ENCODE peak calls at places on chromosome 5, in six cellular contexts. One of them, this sample, is unnamed.

GRCh38 chr5:135393691-135394090 is 5.3 kb downstream of the MACROH2A1 start:
- DNase-seq in upper lobe of left lung: no peak
- DNase-seq in lung: no peak
- DNase-seq in left lung: no peak
- DNase-seq in breast epithelium: no peak
- DNase-seq in AG04450: peak; percentile 38
- DNase-seq in this sample: no peak

GRCh38 chr5:12292610-12293204 is 388.5 kb upstream of the CTNND2 start:
- DNase-seq in left lung: no peak
- DNase-seq in AG04450: no peak
- DNase-seq in upper lobe of left lung: no peak
- DNase-seq in lung: no peak
- DNase-seq in breast epithelium: no peak
- DNase-seq in this sample: peak; percentile 8

GRCh38 chr5:19547640-19548039 is 440.4 kb downstream of the CDH18 start:
- DNase-seq in AG04450: no peak
- DNase-seq in left lung: no peak
- DNase-seq in lung: no peak
- DNase-seq in upper lobe of left lung: no peak
- DNase-seq in breast epithelium: no peak
- DNase-seq in this sample: no peak

GRCh38 chr5:122053181-122054109 is 24.6 kb downstream of the LOX start:
- DNase-seq in lung: peak; percentile 52
- DNase-seq in AG04450: no peak
- DNase-seq in left lung: peak; percentile 70
- DNase-seq in upper lobe of left lung: peak; percentile 19
- DNase-seq in breast epithelium: no peak
- DNase-seq in this sample: no peak

GRCh38 chr5:154482528-154483449 is 4.8 kb upstream of the HAND1 start:
- DNase-seq in AG04450: no peak
- DNase-seq in upper lobe of left lung: peak; percentile 33
- DNase-seq in left lung: no peak
- DNase-seq in lung: no peak
- DNase-seq in breast epithelium: no peak
- DNase-seq in this sample: no peak

GRCh38 chr5:175718401-175719108 is 60.7 kb downstream of the HRH2 start:
- DNase-seq in upper lobe of left lung: peak; percentile 45
- DNase-seq in AG04450: no peak
- DNase-seq in breast epithelium: no peak
- DNase-seq in left lung: peak; percentile 90
- DNase-seq in lung: no peak
- DNase-seq in this sample: no peak

GRCh38 chr5:96721351-96721970 is 59.3 kb downstream of the CAST start:
- DNase-seq in AG04450: no peak
- DNase-seq in breast epithelium: peak; percentile 34
- DNase-seq in left lung: no peak
- DNase-seq in upper lobe of left lung: no peak
- DNase-seq in lung: peak; percentile 65
- DNase-seq in this sample: no peak

GRCh38 chr5:82952326-82952725 is 124.9 kb downstream of the TMEM167A start:
- DNase-seq in AG04450: no peak
- DNase-seq in breast epithelium: no peak
- DNase-seq in lung: no peak
- DNase-seq in upper lobe of left lung: no peak
- DNase-seq in left lung: no peak
- DNase-seq in this sample: no peak

GRCh38 chr5:78647838-78648358 is 674 bp downstream of the LHFPL2 start:
- DNase-seq in lung: peak; percentile 49
- DNase-seq in left lung: peak; percentile 89
- DNase-seq in upper lobe of left lung: no peak
- DNase-seq in breast epithelium: peak; percentile 27
- DNase-seq in AG04450: no peak
- DNase-seq in this sample: no peak
- TF ChIP-seq CTCF in lung: no peak
- TF ChIP-seq CTCF in left lung: no peak
- TF ChIP-seq CTCF in upper lobe of left lung: no peak
- TF ChIP-seq CTCF in breast epithelium: no peak
- TF ChIP-seq CTCF in AG04450: peak; percentile 10
- TF ChIP-seq CTCF in this sample: no peak

GRCh38 chr5:177294632-177295031 is 8.9 kb downstream of the RAB24 start:
- DNase-seq in lung: no peak
- DNase-seq in upper lobe of left lung: no peak
- DNase-seq in breast epithelium: no peak
- DNase-seq in left lung: no peak
- DNase-seq in AG04450: no peak
- DNase-seq in this sample: no peak

GRCh38 chr5:177295929-177296328 is 7.6 kb downstream of the RAB24 start:
- DNase-seq in left lung: peak; percentile 81
- DNase-seq in AG04450: no peak
- DNase-seq in upper lobe of left lung: no peak
- DNase-seq in lung: no peak
- DNase-seq in breast epithelium: no peak
- DNase-seq in this sample: peak; percentile 83

GRCh38 chr5:177297922-177298321 is 5.6 kb downstream of the RAB24 start:
- DNase-seq in breast epithelium: no peak
- DNase-seq in left lung: no peak
- DNase-seq in upper lobe of left lung: no peak
- DNase-seq in AG04450: no peak
- DNase-seq in lung: no peak
- DNase-seq in this sample: no peak

GRCh38 chr5:177293819-177294581 is 9.5 kb downstream of the RAB24 start:
- DNase-seq in left lung: no peak
- DNase-seq in lung: no peak
- DNase-seq in AG04450: no peak
- DNase-seq in upper lobe of left lung: no peak
- DNase-seq in breast epithelium: no peak
- DNase-seq in this sample: no peak

GRCh38 chr5:177296581-177296980 is 6.9 kb downstream of the RAB24 start:
- DNase-seq in lung: no peak
- DNase-seq in AG04450: no peak
- DNase-seq in left lung: peak; percentile 29
- DNase-seq in breast epithelium: no peak
- DNase-seq in upper lobe of left lung: no peak
- DNase-seq in this sample: no peak
- H3K27ac ChIP-seq in lung: peak overlapping the region; percentile 54
- H3K27ac ChIP-seq in AG04450: no peak overlapping the region
- H3K27ac ChIP-seq in left lung: peak overlapping the region; percentile 29
- H3K27ac ChIP-seq in breast epithelium: peak overlapping the region; percentile 71
- H3K27ac ChIP-seq in upper lobe of left lung: peak overlapping the region; percentile 36
- H3K27ac ChIP-seq in this sample: peak overlapping the region; percentile 72

GRCh38 chr5:89929173-89929572 is 480.4 kb downstream of the CETN3 start:
- DNase-seq in lung: no peak
- DNase-seq in AG04450: no peak
- DNase-seq in left lung: no peak
- DNase-seq in upper lobe of left lung: no peak
- DNase-seq in breast epithelium: no peak
- DNase-seq in this sample: no peak
- TF ChIP-seq CTCF in lung: no peak
- TF ChIP-seq CTCF in AG04450: no peak
- TF ChIP-seq CTCF in left lung: no peak
- TF ChIP-seq CTCF in upper lobe of left lung: no peak
- TF ChIP-seq CTCF in breast epithelium: no peak
- TF ChIP-seq CTCF in this sample: no peak

GRCh38 chr5:113084402-113085083 is 107.9 kb downstream of the DCP2 start:
- DNase-seq in upper lobe of left lung: no peak
- DNase-seq in AG04450: no peak
- DNase-seq in left lung: no peak
- DNase-seq in breast epithelium: no peak
- DNase-seq in lung: no peak
- DNase-seq in this sample: no peak
- H3K27ac ChIP-seq in upper lobe of left lung: no peak overlapping the region
- H3K27ac ChIP-seq in AG04450: no peak overlapping the region
- H3K27ac ChIP-seq in left lung: no peak overlapping the region
- H3K27ac ChIP-seq in breast epithelium: no peak overlapping the region
- H3K27ac ChIP-seq in lung: no peak overlapping the region
- H3K27ac ChIP-seq in this sample: no peak overlapping the region

GRCh38 chr5:69281114-69281513 is 46.4 kb downstream of the CDK7 start:
- DNase-seq in upper lobe of left lung: no peak
- DNase-seq in AG04450: no peak
- DNase-seq in breast epithelium: no peak
- DNase-seq in lung: no peak
- DNase-seq in left lung: no peak
- DNase-seq in this sample: no peak

GRCh38 chr5:69275563-69275962 is 40.9 kb downstream of the CDK7 start:
- DNase-seq in left lung: no peak
- DNase-seq in breast epithelium: no peak
- DNase-seq in upper lobe of left lung: no peak
- DNase-seq in AG04450: no peak
- DNase-seq in lung: no peak
- DNase-seq in this sample: no peak

GRCh38 chr5:69279517-69279916 is 44.8 kb downstream of the CDK7 start:
- DNase-seq in left lung: no peak
- DNase-seq in lung: no peak
- DNase-seq in breast epithelium: no peak
- DNase-seq in AG04450: no peak
- DNase-seq in upper lobe of left lung: no peak
- DNase-seq in this sample: no peak

GRCh38 chr5:69271376-69271775 is 36.7 kb downstream of the CDK7 start:
- DNase-seq in lung: peak; percentile 53
- DNase-seq in AG04450: no peak
- DNase-seq in upper lobe of left lung: no peak
- DNase-seq in breast epithelium: no peak
- DNase-seq in left lung: no peak
- DNase-seq in this sample: no peak

GRCh38 chr5:69276422-69277174 is 41.9 kb downstream of the CDK7 start:
- DNase-seq in lung: no peak
- DNase-seq in AG04450: no peak
- DNase-seq in breast epithelium: no peak
- DNase-seq in upper lobe of left lung: no peak
- DNase-seq in left lung: no peak
- DNase-seq in this sample: no peak
- TF ChIP-seq CTCF in lung: no peak
- TF ChIP-seq CTCF in AG04450: no peak
- TF ChIP-seq CTCF in breast epithelium: no peak
- TF ChIP-seq CTCF in upper lobe of left lung: no peak
- TF ChIP-seq CTCF in left lung: no peak
- TF ChIP-seq CTCF in this sample: no peak

DNA sequence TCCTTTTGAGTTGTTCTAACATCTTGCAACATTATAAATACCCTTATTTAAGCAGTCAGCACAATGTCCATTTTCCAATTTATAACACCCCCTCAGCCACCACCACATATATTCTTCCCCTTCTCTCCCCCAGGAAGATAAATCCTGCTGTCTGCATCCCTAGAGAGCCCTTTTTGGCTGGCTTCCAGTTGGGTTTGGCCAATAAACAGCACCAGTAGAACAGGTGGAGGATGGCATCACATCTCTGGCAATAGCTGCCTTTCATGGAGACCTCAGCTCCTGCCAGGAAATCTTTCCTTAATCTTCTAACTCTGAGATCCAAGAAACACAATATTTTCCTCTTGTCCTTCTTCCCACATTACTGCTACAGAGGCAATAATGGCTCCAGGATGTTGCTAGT is 53.7 kb downstream of the TRIM36 start:
- DNase-seq in upper lobe of left lung: no peak
- DNase-seq in left lung: no peak
- DNase-seq in lung: no peak
- DNase-seq in breast epithelium: no peak
- DNase-seq in AG04450: no peak
- DNase-seq in this sample: no peak
- H3K27ac ChIP-seq in upper lobe of left lung: no peak overlapping the region
- H3K27ac ChIP-seq in left lung: no peak overlapping the region
- H3K27ac ChIP-seq in lung: no peak overlapping the region
- H3K27ac ChIP-seq in breast epithelium: no peak overlapping the region
- H3K27ac ChIP-seq in AG04450: no peak overlapping the region
- H3K27ac ChIP-seq in this sample: no peak overlapping the region